ENCODE peak calls at places on chromosomes 7 and 10, in eight cellular contexts. I is fibroblast of lung; Z is CD4-positive, CD25-positive, alpha-beta regulatory T cell; K is spleen; T is SJSA1; F is effector memory CD4-positive, alpha-beta T cell; L is Peyer's patch; M is aorta. W is an unnamed sample.

GRCh38 chr7:84100866-84101265 is 93.7 kb downstream of the SEMA3A start:
- DNase-seq in I (peak; percentile 33), Z (no peak), K (no peak), T (no peak), F (no peak), L (no peak), M (no peak), W (no peak)

GRCh38 chr10:104076743-104077160 is 8.9 kb downstream of the COL17A1 start:
- DNase-seq in I (no peak), Z (no peak), K (no peak), T (peak; percentile 70), F (no peak), L (no peak), M (peak; percentile 62), W (no peak)

GRCh38 chr7:55052081-55052480 is 33.3 kb downstream of the EGFR start:
- DNase-seq in I (peak; percentile 90), Z (no peak), K (no peak), T (peak; percentile 40), F (no peak), L (no peak), M (no peak), W (no peak)

GRCh38 chr7:22943997-22944396 is 69.9 kb downstream of the HYCC1 start:
- DNase-seq in I (peak; percentile 88), Z (no peak), K (no peak), T (no peak), F (no peak), L (no peak), M (peak; percentile 52), W (no peak)

GRCh38 chr7:149822353-149822943 is 15.7 kb upstream of the ZNF862 start:
- DNase-seq in I (no peak), Z (no peak), K (peak; percentile 47), T (no peak), F (no peak), L (no peak), M (peak; percentile 29), W (peak; percentile 62)

GRCh38 chr7:73308074-73308664 is 457 bp downstream of the NSUN5 start:
- DNase-seq in I (peak; percentile 9), Z (no peak), K (no peak), T (no peak), F (no peak), L (peak; percentile 20), M (no peak), W (peak; percentile 71)

GRCh38 chr7:52257890-52258289 is 777.5 kb upstream of the POM121L12 start:
- DNase-seq in I (no peak), Z (no peak), K (no peak), T (no peak), F (no peak), L (no peak), M (no peak), W (no peak)

GRCh38 chr7:98105942-98106544 is 619 bp upstream of the LMTK2 start:
- DNase-seq in I (no peak), Z (no peak), K (peak; percentile 78), T (no peak), F (no peak), L (no peak), M (no peak), W (no peak)

GRCh38 chr10:100866575-100867098 is 46.1 kb upstream of the SLF2 start:
- DNase-seq in I (no peak), Z (no peak), K (no peak), T (no peak), F (no peak), L (no peak), M (no peak), W (no peak)

GRCh38 chr10:100869399-100869798 is 43.4 kb upstream of the SLF2 start:
- DNase-seq in I (no peak), Z (no peak), K (no peak), T (no peak), F (no peak), L (no peak), M (no peak), W (no peak)

GRCh38 chr10:100867564-100867963 is 45.2 kb upstream of the SLF2 start:
- DNase-seq in I (no peak), Z (no peak), K (no peak), T (no peak), F (no peak), L (no peak), M (no peak), W (no peak)

GRCh38 chr10:100866010-100866409 is 46.8 kb upstream of the SLF2 start:
- DNase-seq in I (no peak), Z (no peak), K (no peak), T (no peak), F (no peak), L (no peak), M (no peak), W (no peak)

DNA sequence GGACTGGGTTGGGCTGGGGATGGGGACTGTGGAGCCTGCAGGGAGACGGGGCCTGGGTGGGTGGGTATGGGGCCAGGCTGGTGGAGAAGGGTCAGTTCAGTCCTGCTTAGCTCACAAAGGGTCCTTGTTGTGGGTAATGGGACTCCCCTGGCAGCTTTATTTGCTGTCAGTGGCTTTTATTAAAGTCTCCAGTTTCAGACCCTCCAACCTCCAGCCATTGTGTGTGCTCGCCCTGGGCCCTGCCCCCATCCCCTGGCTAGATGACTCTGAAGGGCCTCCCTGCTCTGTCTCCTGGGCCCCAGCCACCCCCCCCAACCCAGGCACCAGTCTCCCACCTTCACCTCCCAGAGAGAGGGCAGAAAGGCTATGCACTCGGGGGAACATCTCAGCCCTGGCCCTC is 44.4 kb upstream of the SLF2 start:
- DNase-seq in I (no peak), Z (no peak), K (no peak), T (no peak), F (no peak), L (no peak), M (no peak), W (no peak)
- H3K27me3 ChIP-seq in I (peaks cover 22% of the 10 kb centered on the region), Z (no peaks in the 10 kb centered on the region), K (peaks cover 35% of the 10 kb centered on the region), T (peaks cover 28% of the 10 kb centered on the region), F (no peaks in the 10 kb centered on the region), L (no peaks in the 10 kb centered on the region), M (no peaks in the 10 kb centered on the region), W (peaks cover 33% of the 10 kb centered on the region)

GRCh38 chr10:100355069-100355468 is 8.0 kb downstream of the SCD start:
- DNase-seq in I (no peak), Z (no peak), K (no peak), T (no peak), F (no peak), L (no peak), M (no peak), W (no peak)
- H3K4me1 ChIP-seq in I (peaks cover 12% of the 10 kb centered on the region), Z (no peaks in the 10 kb centered on the region), K (peaks cover 19% of the 10 kb centered on the region), T (peaks cover 25% of the 10 kb centered on the region), F (no peaks in the 10 kb centered on the region), L (no peaks in the 10 kb centered on the region), M (no peaks in the 10 kb centered on the region), W (peaks cover 8% of the 10 kb centered on the region)

DNA sequence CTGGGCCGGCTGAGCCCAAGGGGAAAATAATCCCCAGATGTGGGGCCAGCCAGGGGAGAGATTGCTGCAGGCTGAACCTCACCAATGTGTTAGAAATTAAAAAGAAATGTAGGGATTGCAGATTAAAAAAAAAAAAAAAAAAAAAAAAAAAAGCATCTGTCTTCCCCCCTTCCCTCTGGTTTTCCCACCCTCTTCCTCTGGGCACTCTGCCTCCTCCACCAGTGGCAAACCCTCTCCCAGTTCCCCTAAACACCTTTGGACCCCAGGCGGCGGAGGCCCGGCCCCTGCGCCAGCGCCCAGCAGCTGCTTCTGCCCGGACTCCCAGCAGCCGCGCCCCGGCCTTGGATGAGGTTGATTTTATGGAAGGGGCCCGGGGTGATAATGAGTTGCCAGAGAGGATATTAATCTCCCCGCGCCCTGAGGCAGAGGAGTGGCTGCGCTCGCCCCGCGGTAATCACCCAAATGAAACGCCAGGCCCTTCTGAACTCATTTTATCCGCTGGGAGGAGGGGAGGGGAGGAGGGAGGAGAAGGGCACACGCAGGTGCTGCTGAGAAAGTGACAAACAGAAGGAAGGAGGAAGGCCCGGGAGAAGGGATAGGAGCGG is 6.9 kb downstream of the MNX1 start:
- DNase-seq in I (no peak), Z (no peak), K (no peak), T (no peak), F (no peak), L (no peak), M (no peak), W (peak; percentile 58)
- H3K27me3 ChIP-seq in I (peaks cover 68% of the 10 kb centered on the region), Z (peaks cover 27% of the 10 kb centered on the region), K (peaks cover 100% of the 10 kb centered on the region), T (peaks cover 90% of the 10 kb centered on the region), F (peaks cover 62% of the 10 kb centered on the region), L (peaks cover 6% of the 10 kb centered on the region), M (no peaks in the 10 kb centered on the region), W (peaks cover 95% of the 10 kb centered on the region)

DNA sequence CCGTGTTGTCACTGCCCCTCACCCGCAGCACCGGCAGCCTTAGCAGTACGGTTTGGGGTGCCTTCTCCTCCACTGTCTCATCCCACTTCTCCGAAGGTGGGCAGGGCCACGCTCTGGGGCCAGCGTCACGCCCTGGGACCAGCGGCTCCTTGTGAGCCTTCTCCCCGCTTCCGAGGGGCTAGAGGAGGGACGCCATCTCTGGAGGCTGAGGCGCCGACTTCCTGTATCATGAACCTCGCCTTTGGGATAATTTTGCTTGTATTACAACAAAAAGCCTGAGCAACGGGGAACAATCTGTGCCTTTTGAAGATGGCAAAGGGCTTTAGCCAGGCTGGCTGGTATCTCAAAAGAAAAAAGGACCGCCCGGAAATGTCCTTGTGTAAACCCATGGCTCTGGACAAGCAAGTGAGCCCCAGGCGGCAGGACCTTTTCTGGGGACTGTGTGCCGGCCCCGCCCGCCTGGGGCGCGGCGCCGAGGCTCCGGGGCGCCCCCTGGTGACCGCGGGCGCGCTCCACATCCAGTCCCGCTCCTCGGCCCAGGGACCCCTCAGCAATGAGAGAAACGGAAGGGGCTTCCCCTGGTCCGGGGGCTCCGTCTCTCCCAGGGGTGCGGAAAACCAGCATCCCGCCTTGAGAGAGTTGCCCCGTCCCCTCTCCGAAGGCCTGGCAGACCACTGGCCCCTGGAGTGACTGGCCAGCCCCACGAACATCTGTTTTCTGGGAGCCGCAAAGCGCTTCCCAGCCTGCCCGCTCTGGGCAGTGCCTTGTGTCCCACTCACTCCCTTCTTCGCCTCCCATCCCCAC is 3.8 kb downstream of the DEPP1 start:
- DNase-seq in I (peak; percentile 47), Z (peak; percentile 64), K (peak; percentile 94), T (peak; percentile 90), F (peak; percentile 45), L (peak; percentile 65), M (peak; percentile 81), W (peak; percentile 86)
- H3K4me1 ChIP-seq in I (peaks cover 22% of the 10 kb centered on the region), Z (peaks cover 10% of the 10 kb centered on the region), K (peaks cover 95% of the 10 kb centered on the region), T (peaks cover 69% of the 10 kb centered on the region), F (peaks cover 8% of the 10 kb centered on the region), L (peaks cover 11% of the 10 kb centered on the region), M (peaks cover 3% of the 10 kb centered on the region), W (peaks cover 46% of the 10 kb centered on the region)

DNA sequence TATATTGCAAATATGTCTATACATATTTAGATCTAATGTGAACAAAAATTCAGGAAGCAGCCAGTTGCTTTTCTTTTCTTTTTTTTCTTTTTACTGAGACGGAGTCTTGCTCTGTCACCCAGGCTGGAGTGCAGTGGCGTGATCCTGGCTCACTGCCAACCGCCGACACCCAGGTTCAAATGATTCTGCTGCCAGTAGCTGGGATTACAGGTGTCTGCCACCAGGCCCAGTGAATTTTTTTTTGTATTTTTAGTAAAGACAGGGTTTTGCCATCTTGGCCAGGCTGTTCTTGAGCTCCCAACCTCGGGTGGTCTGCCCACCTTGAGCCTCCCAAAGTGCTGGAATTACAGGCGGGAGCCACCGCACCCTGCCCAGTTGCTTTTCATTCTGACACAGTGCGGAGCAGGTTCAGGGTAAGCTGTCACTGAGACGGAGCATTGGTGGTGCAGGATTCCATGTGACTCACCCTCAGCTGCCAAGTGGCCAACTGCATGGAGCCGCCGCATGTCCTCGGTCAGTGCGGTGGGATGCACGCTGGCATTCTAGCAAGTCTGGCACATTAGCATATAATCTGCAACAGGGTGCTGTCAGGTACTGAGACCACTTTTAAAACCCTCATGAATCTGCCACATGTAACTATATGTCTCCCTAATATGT is 362.7 kb downstream of the DNAJB6 start:
- DNase-seq in I (no peak), Z (no peak), K (peak; percentile 53), T (no peak), F (no peak), L (peak; percentile 11), M (no peak), W (peak; percentile 22)
- H3K27me3 ChIP-seq in I (no peaks in the 10 kb centered on the region), Z (no peaks in the 10 kb centered on the region), K (peaks cover 14% of the 10 kb centered on the region), T (no peaks in the 10 kb centered on the region), F (peaks cover 5% of the 10 kb centered on the region), L (no peaks in the 10 kb centered on the region), M (no peaks in the 10 kb centered on the region), W (peaks cover 37% of the 10 kb centered on the region)